ENCODE peak calls at places on chromosomes 1 and 21, in eight cellular contexts. P is EH; G is HFF-Myc; J is NCI-H345; F is caudate nucleus; A is iris pigment epithelial cell; L is activated naive CD4-positive, alpha-beta T cell treated with anti-CD3 and anti-CD28 coated beads for 36 hours; D is BE2C. W is an unnamed sample.

GRCh38 chr1:20080441-20081330 is 10.7 kb downstream of the PLA2G5 start:
- DNase-seq in P (no peak), G (no peak), J (no peak), F (no peak), A (no peak), L (no peak), D (no peak), W (no peak)

GRCh38 chr1:75719810-75720209 is 4.7 kb upstream of the ACADM start:
- DNase-seq in P (no peak), G (no peak), J (no peak), F (no peak), A (no peak), L (no peak), D (no peak), W (no peak)

GRCh38 chr1:155466996-155467395 is 95.6 kb downstream of the ASH1L start:
- DNase-seq in P (peak), G (no peak), J (no peak), F (no peak), A (peak), L (no peak), D (no peak), W (no peak)

GRCh38 chr1:173572465-173572864 is 30.4 kb downstream of the SLC9C2 start:
- DNase-seq in P (no peak), G (no peak), J (no peak), F (no peak), A (no peak), L (no peak), D (no peak), W (no peak)

GRCh38 chr1:65372557-65372956 is 47.9 kb upstream of the LEPR start:
- DNase-seq in P (peak), G (no peak), J (no peak), F (no peak), A (peak), L (no peak), D (no peak), W (no peak)

GRCh38 chr1:118266436-118266835 is 81.4 kb upstream of the SPAG17 start:
- DNase-seq in P (no peak), G (no peak), J (no peak), F (no peak), A (no peak), L (no peak), D (no peak), W (no peak)

GRCh38 chr1:155776414-155776813 is 80.6 kb downstream of the GON4L start:
- DNase-seq in P (peak), G (peak), J (no peak), F (no peak), A (peak), L (peak), D (no peak), W (no peak)

GRCh38 chr1:6144175-6144574 is 35.9 kb downstream of the CHD5 start:
- DNase-seq in P (no peak), G (no peak), J (no peak), F (no peak), A (no peak), L (no peak), D (no peak), W (no peak)

GRCh38 chr1:183635112-183635605 is 424 bp downstream of the ARPC5 start:
- DNase-seq in P (peak), G (no peak), J (peak), F (peak), A (no peak), L (peak), D (peak), W (no peak)

GRCh38 chr21:36856643-36857042 is 109.8 kb downstream of the HLCS start:
- DNase-seq in P (no peak), G (no peak), J (no peak), F (no peak), A (no peak), L (no peak), D (no peak), W (no peak)

GRCh38 chr1:27567183-27567526 is 36.8 kb downstream of the AHDC1 start:
- DNase-seq in P (no peak), G (no peak), J (no peak), F (no peak), A (no peak), L (no peak), D (no peak), W (no peak)

GRCh38 chr1:35702540-35702939 is 16.1 kb downstream of the C1orf216 start:
- DNase-seq in P (no peak), G (no peak), J (no peak), F (no peak), A (no peak), L (no peak), D (no peak), W (no peak)

GRCh38 chr1:59999006-59999405 is 72.4 kb upstream of the CYP2J2 start:
- DNase-seq in P (no peak), G (no peak), J (no peak), F (no peak), A (no peak), L (no peak), D (no peak), W (no peak)

GRCh38 chr1:16221499-16221898 is 9.0 kb upstream of the ARHGEF19 start:
- DNase-seq in P (no peak), G (no peak), J (no peak), F (no peak), A (no peak), L (no peak), D (no peak), W (no peak)

GRCh38 chr1:244231572-244232315 is 180.7 kb downstream of the ZBTB18 start:
- DNase-seq in P (peak), G (no peak), J (peak), F (peak), A (peak), L (peak), D (peak), W (no peak)

GRCh38 chr1:59856725-59857338 is 42.1 kb downstream of the HOOK1 start:
- DNase-seq in P (no peak), G (no peak), J (no peak), F (no peak), A (no peak), L (no peak), D (no peak), W (no peak)

GRCh38 chr1:236833593-236833992 is 38.5 kb downstream of the MTR start:
- DNase-seq in P (no peak), G (no peak), J (no peak), F (no peak), A (no peak), L (no peak), D (no peak), W (no peak)

GRCh38 chr1:30919025-30919881 is 10.7 kb upstream of the SDC3 start:
- DNase-seq in P (peak), G (peak), J (no peak), F (no peak), A (peak), L (no peak), D (peak), W (no peak)

W was measured in WERI-Rb-1.